ENCODE peak calls at places on chromosomes 7 and 10, in four cellular contexts. T, H, B and P are unnamed samples.
A peak's percentile ranks its signal among the peaks of the same experiment; 100 is the strongest.

GRCh38 chr10:1308415-1308814 is 252.2 kb downstream of the WDR37 start:
- DNase-seq in T (no peak), H (no peak), B (no peak), P (no peak)

GRCh38 chr7:121329460-121330052 is 756 bp downstream of the WNT16 start:
- DNase-seq in T (no peak), H (no peak), B (no peak), P (no peak)

GRCh38 chr7:103989200-103989784 is at the start of gene RELN:
- DNase-seq in T (no peak), H (no peak), B (no peak), P (no peak)

GRCh38 chr7:112290065-112290464 is 83.6 kb downstream of the ZNF277 start:
- DNase-seq in T (peak; percentile 4), H (no peak), B (no peak), P (no peak)

GRCh38 chr7:44720301-44720700 is 28.3 kb upstream of the ZMIZ2 start:
- DNase-seq in T (no peak), H (no peak), B (no peak), P (no peak)

GRCh38 chr7:26156454-26157365 is 4.7 kb downstream of the NFE2L3 start:
- DNase-seq in T (peak; percentile 80), H (no peak), B (peak; percentile 35), P (peak; percentile 38)

GRCh38 chr10:3813986-3814831 is 29.2 kb upstream of the KLF6 start:
- DNase-seq in T (no peak), H (no peak), B (no peak), P (no peak)

GRCh38 chr10:101380353-101381017 is 26.5 kb downstream of the BTRC start:
- DNase-seq in T (no peak), H (no peak), B (no peak), P (no peak)

GRCh38 chr10:124155781-124156401 is 62.5 kb upstream of the CHST15 start:
- DNase-seq in T (no peak), H (no peak), B (no peak), P (no peak)

GRCh38 chr10:89653410-89653828 is 8.4 kb upstream of the PANK1 start:
- DNase-seq in T (no peak), H (no peak), B (no peak), P (no peak)

GRCh38 chr10:121158988-121159579 is 307.9 kb downstream of the WDR11 start:
- DNase-seq in T (no peak), H (no peak), B (no peak), P (no peak)

GRCh38 chr7:122764902-122765301 is 62.2 kb upstream of the RNF148 start:
- DNase-seq in T (no peak), H (no peak), B (no peak), P (no peak)

GRCh38 chr10:100037758-100038315 is 28.1 kb upstream of the DNMBP start:
- DNase-seq in T (no peak), H (no peak), B (no peak), P (no peak)

GRCh38 chr10:103499881-103500280 is 6.4 kb downstream of the NEURL1 start:
- DNase-seq in T (no peak), H (no peak), B (no peak), P (no peak)

GRCh38 chr7:157561816-157562410 is 225.1 kb downstream of the DNAJB6 start:
- DNase-seq in T (no peak), H (no peak), B (no peak), P (no peak)

GRCh38 chr7:70703785-70704184 is 428.2 kb upstream of the GALNT17 start:
- DNase-seq in T (no peak), H (no peak), B (no peak), P (no peak)

GRCh38 chr7:98251844-98252639 is at the start of gene TECPR1:
- DNase-seq in T (peak; percentile 56), H (peak; percentile 76), B (peak; percentile 86), P (peak; percentile 66)

GRCh38 chr7:8277394-8277982 is 15.5 kb upstream of the ICA1 start:
- DNase-seq in T (no peak), H (no peak), B (peak; percentile 50), P (peak; percentile 11)

GRCh38 chr7:158695726-158696452 is 8.7 kb downstream of the NCAPG2 start:
- DNase-seq in T (peak; percentile 53), H (no peak), B (peak; percentile 88), P (peak; percentile 98)

GRCh38 chr10:99714446-99714845 is 17.5 kb downstream of the COX15 start:
- DNase-seq in T (no peak), H (no peak), B (no peak), P (no peak)

GRCh38 chr7:19663816-19664531 is 44.9 kb downstream of the POLR1F start:
- DNase-seq in T (no peak), H (no peak), B (peak; percentile 16), P (no peak)

GRCh38 chr10:45997557-45997956 is 25.3 kb downstream of the TIMM23 start:
- DNase-seq in T (no peak), H (no peak), B (no peak), P (no peak)

GRCh38 chr10:11035318-11035920 is 17.7 kb downstream of the CELF2 start:
- DNase-seq in T (no peak), H (no peak), B (peak; percentile 14), P (no peak)

GRCh38 chr10:6498771-6499170 is 81.3 kb downstream of the PRKCQ start:
- DNase-seq in T (no peak), H (no peak), B (no peak), P (peak; percentile 68)

GRCh38 chr7:136640977-136641376 is 227.5 kb upstream of the CHRM2 start:
- DNase-seq in T (no peak), H (no peak), B (no peak), P (no peak)

GRCh38 chr7:76257973-76258372 is 44.5 kb upstream of the HSPB1 start:
- DNase-seq in T (no peak), H (no peak), B (no peak), P (no peak)

GRCh38 chr7:101693498-101694091 is 64.5 kb upstream of the MYL10 start:
- DNase-seq in T (no peak), H (no peak), B (no peak), P (no peak)

GRCh38 chr10:110209926-110210662 is 2.7 kb downstream of the MXI1 start:
- DNase-seq in T (no peak), H (no peak), B (no peak), P (peak; percentile 59)